ENCODE peak calls at places on chromosomes 1 and 21, in seven cellular contexts. X is Peyer's patch; J is iPS DF 6.9; R is colonic mucosa; N is adipocyte; T is effector memory CD8-positive, alpha-beta T cell; Q is GM10248. O is an unnamed sample.

GRCh38 chr21:32083175-32083574 is 195.7 kb downstream of the MIS18A start:
- DNase-seq in X (no peak), T (no peak), R (no peak), Q (no peak), N (peak), J (no peak), O (no peak)

GRCh38 chr1:19294638-19295037 is 6.1 kb upstream of the AKR7A3 start:
- DNase-seq in R (no peak), T (no peak), X (no peak), N (no peak), Q (no peak), J (no peak), O (no peak)

GRCh38 chr1:17259233-17259873 is 10.5 kb downstream of the PADI3 start:
- DNase-seq in J (no peak), R (no peak), T (no peak), Q (no peak), N (no peak), X (no peak), O (no peak)

GRCh38 chr1:36486436-36487335 is 4.0 kb upstream of the CSF3R start:
- DNase-seq in R (peak), X (no peak), T (no peak), N (peak), Q (no peak), J (no peak), O (peak)

GRCh38 chr1:56376188-56376984 is 203.0 kb downstream of the PLPP3 start:
- DNase-seq in N (peak), X (no peak), Q (no peak), J (no peak), R (no peak), T (no peak), O (peak)

GRCh38 chr1:241593186-241593585 is 47.0 kb downstream of the CHML start:
- DNase-seq in N (peak), R (no peak), Q (no peak), J (no peak), X (no peak), T (no peak), O (no peak)

GRCh38 chr1:211323156-211324063 is 3.2 kb upstream of the TRAF5 start:
- DNase-seq in T (peak), R (peak), Q (peak), N (peak), J (peak), X (no peak), O (peak)

GRCh38 chr1:246726255-246726679 is 2.1 kb downstream of the SCCPDH start:
- DNase-seq in N (no peak), X (no peak), T (no peak), R (no peak), Q (no peak), J (no peak), O (no peak)

GRCh38 chr21:43944757-43945156 is 67.4 kb upstream of the TRAPPC10 start:
- DNase-seq in N (no peak), Q (no peak), X (no peak), T (no peak), J (no peak), R (no peak), O (no peak)